ENCODE peak calls at places on chromosomes 5 and 9, in four cellular contexts. F is tibial artery, I is cardiac fibroblast, Y is fibroblast of pulmonary artery. U is an unnamed sample.
A peak's percentile ranks its signal among the peaks of the same experiment; 100 is the strongest.

GRCh38 chr5:943201-943873 is 50.7 kb downstream of the TRIP13 start:
- DNase-seq in F (no peak), I (no peak), Y (no peak), U (no peak)

GRCh38 chr5:152405145-152405544 is at the start of gene NMUR2:
- DNase-seq in F (no peak), I (no peak), Y (no peak), U (no peak)

GRCh38 chr5:90691533-90691932 is 132.9 kb downstream of the ADGRV1 start:
- DNase-seq in F (no peak), I (no peak), Y (no peak), U (no peak)

GRCh38 chr5:179619776-179620175 is 3.7 kb downstream of the HNRNPH1 start:
- DNase-seq in F (no peak), I (peak; percentile 58), Y (no peak), U (no peak)

GRCh38 chr5:137649228-137649890 is 86.5 kb downstream of the KLHL3 start:
- DNase-seq in F (no peak), I (peak; percentile 48), Y (peak; percentile 56), U (no peak)

GRCh38 chr5:139795074-139796001 is at the start of gene PSD2:
- DNase-seq in F (no peak), I (no peak), Y (no peak), U (no peak)

GRCh38 chr5:91177639-91178038 is 205.5 kb downstream of the ARRDC3 start:
- DNase-seq in F (no peak), I (peak; percentile 27), Y (peak; percentile 7), U (no peak)

GRCh38 chr5:178589180-178590140 is 733 bp downstream of the COL23A1 start:
- DNase-seq in F (no peak), I (peak; percentile 20), Y (peak; percentile 22), U (no peak)

GRCh38 chr5:133821311-133821741 is 147.1 kb downstream of the C5orf15 start:
- DNase-seq in F (no peak), I (no peak), Y (no peak), U (no peak)

GRCh38 chr5:153745778-153746420 is 255.4 kb downstream of the GRIA1 start:
- DNase-seq in F (no peak), I (no peak), Y (no peak), U (no peak)

GRCh38 chr5:178145965-178146820 is 7.5 kb downstream of the NHP2 start:
- DNase-seq in F (no peak), I (peak; percentile 50), Y (peak; percentile 46), U (peak; percentile 30)

GRCh38 chr5:10259916-10260315 is 9.8 kb downstream of the CCT5 start:
- DNase-seq in F (no peak), I (no peak), Y (no peak), U (no peak)

GRCh38 chr5:83038924-83039323 is 38.3 kb downstream of the TMEM167A start:
- DNase-seq in F (no peak), I (no peak), Y (no peak), U (no peak)

GRCh38 chr9:72524820-72525539 is 3.6 kb downstream of the TMC1 start:
- DNase-seq in F (no peak), I (peak; percentile 98), Y (peak; percentile 98), U (peak; percentile 42)

GRCh38 chr9:78074385-78075291 is 43.0 kb upstream of the GNAQ start:
- DNase-seq in F (no peak), I (peak; percentile 44), Y (peak; percentile 21), U (no peak)

GRCh38 chr5:75823811-75824210 is 106.6 kb upstream of the POC5 start:
- DNase-seq in F (no peak), I (no peak), Y (no peak), U (no peak)

GRCh38 chr5:143386725-143387124 is 16.8 kb downstream of the NR3C1 start:
- DNase-seq in F (no peak), I (peak; percentile 42), Y (no peak), U (no peak)

GRCh38 chr9:3179716-3180115 is 335.8 kb upstream of the PUM3 start:
- DNase-seq in F (no peak), I (peak; percentile 5), Y (no peak), U (no peak)

GRCh38 chr9:16869961-16870605 is 387 bp downstream of the BNC2 start:
- DNase-seq in F (no peak), I (no peak), Y (peak; percentile 22), U (no peak)

GRCh38 chr9:26809795-26810194 is 82.8 kb downstream of the CAAP1 start:
- DNase-seq in F (no peak), I (peak; percentile 74), Y (peak; percentile 69), U (no peak)

GRCh38 chr5:59845733-59846132 is 47.8 kb downstream of the PDE4D start:
- DNase-seq in F (no peak), I (peak; percentile 9), Y (peak; percentile 37), U (no peak)

GRCh38 chr5:140480310-140481014 is 67.0 kb upstream of the EIF4EBP3 start:
- DNase-seq in F (no peak), I (peak; percentile 33), Y (peak; percentile 16), U (no peak)

GRCh38 chr9:124590886-124591641 is 83.9 kb upstream of the NR5A1 start:
- DNase-seq in F (no peak), I (no peak), Y (no peak), U (no peak)

GRCh38 chr9:114049453-114050225 is 28.5 kb downstream of the AMBP start:
- DNase-seq in F (no peak), I (no peak), Y (no peak), U (no peak)

GRCh38 chr9:20197976-20198685 is 409.3 kb upstream of the SLC24A2 start:
- DNase-seq in F (no peak), I (peak; percentile 25), Y (no peak), U (no peak)

GRCh38 chr9:97873877-97874276 is 20.9 kb downstream of the FOXE1 start:
- DNase-seq in F (no peak), I (peak; percentile 48), Y (peak; percentile 60), U (no peak)

GRCh38 chr9:2120926-2121689 is 106.0 kb downstream of the SMARCA2 start:
- DNase-seq in F (no peak), I (peak; percentile 71), Y (peak; percentile 63), U (no peak)

GRCh38 chr9:19270421-19270949 is 40.0 kb downstream of the DENND4C start:
- DNase-seq in F (no peak), I (no peak), Y (no peak), U (no peak)

GRCh38 chr5:179162351-179163235 is 102.4 kb downstream of the ZNF354C start:
- DNase-seq in F (no peak), I (no peak), Y (no peak), U (no peak)

GRCh38 chr9:133529457-133529856 is 4.7 kb upstream of the MYMK start:
- DNase-seq in F (no peak), I (no peak), Y (no peak), U (no peak)

GRCh38 chr9:74920944-74921626 is 31.6 kb downstream of the C9orf40 start:
- DNase-seq in F (no peak), I (no peak), Y (no peak), U (no peak)

GRCh38 chr9:106072421-106072820 is 378.1 kb downstream of the TMEM38B start:
- DNase-seq in F (no peak), I (no peak), Y (no peak), U (no peak)

GRCh38 chr5:72474117-72474915 is 32.9 kb downstream of the ZNF366 start:
- DNase-seq in F (no peak), I (no peak), Y (peak; percentile 61), U (no peak)

GRCh38 chr9:129458155-129458661 is 162.7 kb downstream of the C9orf50 start:
- DNase-seq in F (peak; percentile 43), I (no peak), Y (no peak), U (no peak)

GRCh38 chr5:168965638-168966037 is 335.3 kb downstream of the SLIT3 start:
- DNase-seq in F (no peak), I (no peak), Y (no peak), U (no peak)

DNA sequence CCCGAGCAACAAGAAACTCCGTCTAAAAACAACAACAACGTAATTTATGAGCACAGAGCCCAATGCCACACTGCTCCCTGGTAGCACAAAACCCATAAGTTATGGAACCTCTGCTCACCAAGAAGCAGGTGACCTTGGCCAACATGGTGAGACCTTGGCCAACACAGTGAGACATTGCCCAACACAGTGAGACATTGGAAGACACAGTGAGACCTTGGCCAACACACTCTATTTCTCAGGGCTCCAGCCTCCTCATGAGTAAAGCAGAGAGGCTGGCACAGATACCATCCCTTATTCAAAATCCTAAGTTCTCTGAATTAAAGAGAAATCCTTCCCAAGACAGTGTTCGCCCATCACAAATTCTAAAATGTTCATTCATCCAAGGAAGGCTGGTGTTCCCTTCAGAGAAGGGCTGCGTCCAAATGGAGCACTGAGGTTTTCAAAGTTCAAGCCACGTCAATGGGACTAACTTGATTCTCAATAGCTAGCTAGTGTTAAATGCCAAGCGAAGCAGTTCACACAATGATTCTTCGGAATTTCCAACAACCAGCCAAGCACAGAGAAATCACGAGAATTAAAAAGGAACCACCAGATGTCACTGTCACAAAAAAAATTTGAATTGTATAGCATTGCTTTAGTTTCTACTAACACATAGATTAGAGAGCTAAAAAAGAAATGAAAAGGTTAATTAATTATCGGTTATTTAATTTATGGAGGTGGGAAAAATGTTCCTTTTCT is 29.4 kb downstream of the TTC39B start:
- DNase-seq in F (no peak), I (peak; percentile 52), Y (peak; percentile 54), U (no peak)
- TF ChIP-seq CTCF in F (peak; percentile 35), I (no peak), Y (peak; percentile 38), U (peak; percentile 1)

DNA sequence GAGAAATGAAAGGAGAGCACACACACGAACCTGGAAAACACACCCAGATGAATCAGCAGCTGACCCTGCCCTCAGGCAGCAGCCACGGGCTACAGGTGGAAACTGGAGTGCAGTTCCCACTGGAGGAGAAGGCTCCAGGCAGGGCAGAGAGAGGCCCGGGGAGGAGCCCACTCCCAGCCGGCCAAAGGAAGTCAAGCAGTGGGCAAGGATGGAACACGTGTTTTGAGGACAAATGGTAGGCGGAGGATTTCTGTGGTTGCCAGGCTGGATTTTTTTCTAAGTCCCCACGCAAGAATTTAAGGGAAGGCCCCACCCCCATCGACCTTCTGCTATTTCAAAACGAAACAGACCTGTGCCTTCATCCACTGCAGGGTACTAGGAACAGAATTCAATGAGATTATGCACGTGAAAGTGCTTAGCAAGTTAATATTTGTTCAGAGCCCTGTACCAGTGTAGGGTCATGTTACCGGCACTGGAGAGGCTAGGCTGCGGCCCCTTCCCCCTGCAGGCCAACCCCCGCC is 6.8 kb downstream of the EPB41L4B start:
- DNase-seq in F (no peak), I (no peak), Y (no peak), U (no peak)
- H3K4me3 ChIP-seq in F (no peak overlapping the region), I (no peak overlapping the region), Y (no peak overlapping the region), U (no peak overlapping the region)

GRCh38 chr9:137787786-137788505 is 89.6 kb upstream of the CACNA1B start:
- DNase-seq in F (no peak), I (no peak), Y (no peak), U (no peak)

GRCh38 chr9:137787376-137787775 is 90.2 kb upstream of the CACNA1B start:
- DNase-seq in F (no peak), I (no peak), Y (no peak), U (no peak)

GRCh38 chr9:137791947-137792346 is 85.6 kb upstream of the CACNA1B start:
- DNase-seq in F (no peak), I (no peak), Y (no peak), U (no peak)

GRCh38 chr9:137788561-137789294 is 88.9 kb upstream of the CACNA1B start:
- DNase-seq in F (no peak), I (no peak), Y (no peak), U (no peak)

GRCh38 chr9:137789295-137789895 is 88.2 kb upstream of the CACNA1B start:
- DNase-seq in F (no peak), I (no peak), Y (no peak), U (no peak)
- TF ChIP-seq CTCF in F (no peak), I (no peak), Y (no peak), U (no peak)

DNA sequence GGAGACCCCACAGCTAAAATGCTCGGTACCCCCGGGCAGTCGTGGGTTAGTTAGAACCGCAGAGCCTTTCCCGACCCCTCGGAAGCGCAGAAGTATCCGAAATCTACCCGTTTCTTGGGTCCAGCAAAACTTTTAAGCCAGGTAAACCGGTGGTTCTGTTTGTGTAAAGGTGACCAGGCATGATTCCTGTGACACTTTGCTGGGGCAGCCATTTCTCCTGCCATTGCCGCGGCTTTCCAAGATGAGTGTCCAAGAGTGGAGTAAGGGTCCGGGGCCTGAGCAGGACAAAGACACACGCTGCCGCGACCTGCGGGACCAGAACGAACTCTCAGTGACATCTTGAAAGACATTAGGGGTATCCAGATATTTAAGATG is 655 bp downstream of the MARVELD2 start:
- DNase-seq in F (no peak), I (no peak), Y (no peak), U (no peak)
- H3K4me3 ChIP-seq in F (peak overlapping the region; percentile 63), I (no peak overlapping the region), Y (peak overlapping the region; percentile 44), U (peak overlapping the region; percentile 59)